ENCODE peak calls at places on chromosomes 12 and 14, in four cellular contexts. F is tibial nerve, D is tibial artery, Y is aorta. Z is an unnamed sample.

GRCh38 chr14:49975286-49975685 is 82.4 kb downstream of the ARF6 start:
- DNase-seq in F (no peak), D (no peak), Y (no peak), Z (no peak)

GRCh38 chr14:97350415-97350814 is 553.2 kb downstream of the VRK1 start:
- DNase-seq in F (no peak), D (no peak), Y (no peak), Z (no peak)

GRCh38 chr12:29559194-29559593 is 61.7 kb upstream of the OVCH1 start:
- DNase-seq in F (no peak), D (no peak), Y (no peak), Z (no peak)

GRCh38 chr14:69999246-69999645 is 120.0 kb downstream of the SMOC1 start:
- DNase-seq in F (no peak), D (no peak), Y (no peak), Z (no peak)

GRCh38 chr14:95275507-95275906 is 44.2 kb downstream of the CLMN start:
- DNase-seq in F (no peak), D (no peak), Y (no peak), Z (peak; percentile 28)

GRCh38 chr14:74580275-74580672 is 31.8 kb downstream of the LTBP2 start:
- DNase-seq in F (no peak), D (no peak), Y (peak; percentile 17), Z (no peak)

GRCh38 chr14:101361451-101362433 is 199.6 kb upstream of the DIO3 start:
- DNase-seq in F (no peak), D (no peak), Y (peak; percentile 21), Z (no peak)

GRCh38 chr12:11663128-11663527 is 13.7 kb downstream of the ETV6 start:
- DNase-seq in F (no peak), D (no peak), Y (no peak), Z (no peak)

GRCh38 chr12:119850330-119850729 is 26.8 kb downstream of the CIT start:
- DNase-seq in F (no peak), D (no peak), Y (no peak), Z (no peak)

GRCh38 chr14:39350866-39351265 is 81.4 kb downstream of the FBXO33 start:
- DNase-seq in F (no peak), D (no peak), Y (no peak), Z (no peak)

GRCh38 chr14:24051162-24051788 is 534 bp upstream of the CARMIL3 start:
- DNase-seq in F (no peak), D (no peak), Y (no peak), Z (no peak)

GRCh38 chr12:3837049-3837448 is 36.1 kb downstream of the PARP11 start:
- DNase-seq in F (no peak), D (no peak), Y (no peak), Z (no peak)

GRCh38 chr12:108828774-108829173 is 28.6 kb downstream of the SSH1 start:
- DNase-seq in F (no peak), D (no peak), Y (no peak), Z (no peak)

GRCh38 chr14:101068958-101069549 is 165.5 kb upstream of the RTL1 start:
- DNase-seq in F (peak; percentile 11), D (peak; percentile 9), Y (peak; percentile 18), Z (peak; percentile 44)

GRCh38 chr14:63964063-63964462 is 111.3 kb downstream of the SYNE2 start:
- DNase-seq in F (no peak), D (no peak), Y (no peak), Z (no peak)

GRCh38 chr12:92185052-92185451 is 39.4 kb upstream of the BTG1 start:
- DNase-seq in F (no peak), D (no peak), Y (no peak), Z (no peak)

GRCh38 chr12:108831309-108831991 is 25.9 kb downstream of the SSH1 start:
- DNase-seq in F (no peak), D (no peak), Y (no peak), Z (no peak)

GRCh38 chr12:109512608-109513007 is 35.2 kb downstream of the UBE3B start:
- DNase-seq in F (no peak), D (no peak), Y (no peak), Z (no peak)

GRCh38 chr14:77612011-77612620 is 4.3 kb downstream of the SPTLC2 start:
- DNase-seq in F (no peak), D (no peak), Y (no peak), Z (no peak)

GRCh38 chr12:104611671-104612070 is 154.9 kb downstream of the CHST11 start:
- DNase-seq in F (no peak), D (no peak), Y (no peak), Z (no peak)

GRCh38 chr12:27163048-27163715 is 80.8 kb upstream of the C12orf71 start:
- DNase-seq in F (no peak), D (no peak), Y (no peak), Z (no peak)

GRCh38 chr14:100619382-100620305 is 32.4 kb upstream of the BEGAIN start:
- DNase-seq in F (no peak), D (no peak), Y (no peak), Z (peak; percentile 67)

GRCh38 chr14:94097091-94097490 is 13.4 kb upstream of the IFI27 start:
- DNase-seq in F (no peak), D (no peak), Y (no peak), Z (no peak)

GRCh38 chr12:131006036-131006735 is 52.5 kb downstream of the ADGRD1 start:
- DNase-seq in F (no peak), D (no peak), Y (no peak), Z (no peak)
- H3K4me1 ChIP-seq in F (peaks cover 28% of the 10 kb centered on the region), D (no peaks in the 10 kb centered on the region), Y (no peaks in the 10 kb centered on the region), Z (peaks cover 15% of the 10 kb centered on the region)

GRCh38 chr12:106631797-106632196 is 49.0 kb downstream of the RFX4 start:
- DNase-seq in F (no peak), D (no peak), Y (no peak), Z (no peak)
- H3K4me1 ChIP-seq in F (peaks cover 4% of the 10 kb centered on the region), D (peaks cover 4% of the 10 kb centered on the region), Y (no peaks in the 10 kb centered on the region), Z (no peaks in the 10 kb centered on the region)

DNA sequence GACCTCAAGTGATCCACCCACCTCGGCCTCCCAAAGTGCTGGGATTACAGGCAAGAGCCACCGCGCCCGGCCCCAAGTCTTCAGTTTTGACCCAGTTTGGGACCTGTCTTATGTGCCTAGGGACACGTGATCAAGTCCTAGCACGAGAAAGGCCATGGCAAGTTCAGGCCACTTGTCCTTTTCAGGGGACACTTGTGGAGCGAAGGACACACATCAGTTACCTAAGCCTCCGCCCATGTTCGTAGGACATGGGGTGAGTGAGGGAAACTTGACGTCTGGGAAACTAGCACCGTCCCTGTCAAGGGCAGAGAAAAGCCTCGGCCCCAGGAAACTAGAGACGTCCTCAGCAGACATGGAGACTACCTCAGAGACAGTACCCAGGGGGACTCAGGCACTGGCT is 60.7 kb downstream of the KDM2B start:
- DNase-seq in F (no peak), D (no peak), Y (no peak), Z (no peak)
- H3K4me1 ChIP-seq in F (peaks cover 29% of the 10 kb centered on the region), D (no peaks in the 10 kb centered on the region), Y (no peaks in the 10 kb centered on the region), Z (peaks cover 5% of the 10 kb centered on the region)

DNA sequence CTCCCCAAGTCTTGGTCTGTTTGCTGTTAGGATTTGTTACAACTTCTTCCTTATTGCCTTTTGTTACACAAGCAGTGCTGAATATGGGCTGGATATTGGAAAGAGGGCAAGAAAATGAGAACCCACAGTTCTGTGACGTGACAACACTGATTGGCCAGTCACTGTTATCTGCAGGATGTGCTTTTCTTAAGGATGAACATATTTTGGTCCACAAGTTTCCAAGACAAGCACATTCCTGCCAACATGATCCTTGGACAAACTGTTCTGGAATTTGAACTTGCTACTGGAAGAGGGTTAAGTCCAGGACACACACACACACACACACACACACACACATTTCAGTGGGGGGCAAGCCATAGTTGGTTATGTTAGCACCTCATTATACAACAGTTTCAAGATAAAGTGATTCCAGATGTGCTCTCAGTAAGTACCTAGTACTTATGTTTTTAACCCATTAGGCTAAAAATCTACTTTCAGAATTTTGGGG is 16.6 kb upstream of the SLC38A2 start:
- DNase-seq in F (peak; percentile 48), D (peak; percentile 72), Y (peak; percentile 48), Z (no peak)
- H3K4me1 ChIP-seq in F (peaks cover 75% of the 10 kb centered on the region), D (peaks cover 85% of the 10 kb centered on the region), Y (peaks cover 2% of the 10 kb centered on the region), Z (peaks cover 86% of the 10 kb centered on the region)

DNA sequence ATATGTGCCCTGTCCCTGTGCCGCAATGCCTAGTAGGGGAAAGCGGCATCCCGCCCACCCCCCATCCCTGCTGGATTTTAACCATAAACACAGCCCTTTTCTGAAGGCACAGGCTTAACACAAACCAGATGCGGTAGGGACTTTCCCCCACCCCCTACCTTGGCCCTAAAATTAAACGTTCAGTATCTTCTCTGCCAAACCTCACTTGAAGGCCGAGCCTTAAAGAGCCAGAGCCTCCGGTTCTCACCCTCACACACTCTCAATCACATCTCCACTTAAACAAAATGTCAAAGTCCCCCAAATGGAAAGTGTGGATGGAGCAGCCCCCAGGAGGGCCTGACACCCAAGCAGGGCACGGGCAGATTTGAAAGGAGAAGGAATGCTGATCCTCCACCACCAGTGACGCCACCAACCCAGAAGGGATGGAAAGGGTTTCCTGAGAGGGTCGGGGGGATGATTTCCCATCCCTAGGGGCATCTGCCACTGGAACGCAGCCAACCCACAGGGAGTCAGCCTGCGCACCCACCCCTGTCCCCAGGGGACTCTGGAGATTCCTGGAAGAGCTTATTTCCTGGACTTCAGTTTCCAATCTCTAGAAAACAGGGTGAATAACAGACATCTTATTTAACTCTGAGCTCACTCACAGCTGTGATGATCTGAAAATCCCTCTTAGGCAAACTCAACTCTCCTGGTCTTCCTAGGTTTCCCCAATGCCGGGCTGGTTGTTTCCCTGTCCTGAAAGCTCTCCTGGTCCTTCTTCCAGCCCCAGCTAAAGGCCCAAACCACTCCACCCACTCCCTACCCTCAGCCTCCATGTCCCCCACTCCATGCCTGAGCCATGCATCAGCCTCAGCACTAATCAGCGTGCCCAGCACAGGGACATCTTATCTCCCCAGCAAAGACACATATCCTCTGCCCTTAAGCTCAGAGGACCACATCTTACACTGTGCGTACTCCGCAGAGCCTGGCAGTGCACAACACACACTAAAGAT is 26.3 kb downstream of the ACTN1 start:
- DNase-seq in F (no peak), D (no peak), Y (peak; percentile 62), Z (no peak)
- H3K4me1 ChIP-seq in F (peaks cover 95% of the 10 kb centered on the region), D (peaks cover 100% of the 10 kb centered on the region), Y (peaks cover 4% of the 10 kb centered on the region), Z (peaks cover 96% of the 10 kb centered on the region)

GRCh38 chr12:26036877-26037276 is 78.4 kb downstream of the RASSF8 start:
- DNase-seq in F (no peak), D (no peak), Y (no peak), Z (no peak)
- H3K4me1 ChIP-seq in F (peaks cover 57% of the 10 kb centered on the region), D (peaks cover 34% of the 10 kb centered on the region), Y (peaks cover 14% of the 10 kb centered on the region), Z (peaks cover 9% of the 10 kb centered on the region)

GRCh38 chr12:9701380-9702154 is 31.3 kb downstream of the CLECL1 start:
- DNase-seq in F (no peak), D (no peak), Y (no peak), Z (no peak)
- H3K4me1 ChIP-seq in F (peaks cover 9% of the 10 kb centered on the region), D (no peaks in the 10 kb centered on the region), Y (no peaks in the 10 kb centered on the region), Z (no peaks in the 10 kb centered on the region)

DNA sequence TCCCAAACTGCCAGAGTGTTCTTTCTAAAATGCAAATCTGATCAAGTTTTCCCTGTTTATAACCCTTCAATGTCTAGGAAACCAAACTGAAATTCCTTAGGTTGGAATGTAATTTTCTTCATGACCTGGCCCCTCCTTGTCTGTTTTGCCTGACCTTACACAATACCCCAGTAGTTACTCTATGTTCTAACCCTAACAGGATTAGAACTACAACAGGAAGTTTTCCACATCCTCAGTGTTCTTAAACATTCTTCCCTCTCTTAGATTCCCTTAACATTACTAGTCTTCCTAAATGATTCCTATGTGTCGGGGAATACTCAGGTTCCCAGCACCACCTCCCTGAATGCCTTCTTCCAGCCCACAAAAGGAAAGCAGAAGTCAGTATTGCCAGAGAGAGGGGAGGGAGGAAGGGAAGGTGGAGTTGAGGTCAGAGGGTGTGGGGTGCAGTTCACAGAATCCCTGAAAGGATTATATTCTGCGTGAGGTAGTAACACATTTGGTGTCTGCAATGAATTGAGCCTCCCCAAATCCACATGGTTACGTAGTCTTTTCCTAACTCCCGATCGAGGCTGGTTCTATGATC is 72.6 kb downstream of the BBS10 start:
- DNase-seq in F (no peak), D (no peak), Y (no peak), Z (no peak)
- H3K4me1 ChIP-seq in F (peaks cover 26% of the 10 kb centered on the region), D (no peaks in the 10 kb centered on the region), Y (no peaks in the 10 kb centered on the region), Z (no peaks in the 10 kb centered on the region)

Z was measured in suprapubic skin.